ENCODE peak calls at places on chromosomes 6 and 20, in nine cellular contexts. One of them, this sample, is unnamed.

GRCh38 chr6:37812835-37813234 is 6.7 kb upstream of the ZFAND3 start:
- DNase-seq in mesendoderm: no peak
- DNase-seq in lower lobe of right lung: no peak
- DNase-seq in NT2/D1: no peak
- DNase-seq in neuronal stem cell: no peak
- DNase-seq in lung: no peak
- DNase-seq in left ventricle myocardium inferior: no peak
- DNase-seq in aorta: no peak
- DNase-seq in fibroblast of lung: no peak
- DNase-seq in this sample: no peak

GRCh38 chr6:15443119-15443518 is 197.2 kb downstream of the JARID2 start:
- DNase-seq in mesendoderm: no peak
- DNase-seq in lower lobe of right lung: no peak
- DNase-seq in NT2/D1: no peak
- DNase-seq in neuronal stem cell: no peak
- DNase-seq in lung: no peak
- DNase-seq in left ventricle myocardium inferior: no peak
- DNase-seq in aorta: no peak
- DNase-seq in fibroblast of lung: peak; percentile 92
- DNase-seq in this sample: no peak

GRCh38 chr20:24046905-24047304 is 58.3 kb upstream of the GGTLC1 start:
- DNase-seq in mesendoderm: no peak
- DNase-seq in lower lobe of right lung: no peak
- DNase-seq in NT2/D1: no peak
- DNase-seq in neuronal stem cell: no peak
- DNase-seq in lung: no peak
- DNase-seq in left ventricle myocardium inferior: no peak
- DNase-seq in aorta: no peak
- DNase-seq in fibroblast of lung: no peak
- DNase-seq in this sample: no peak

GRCh38 chr6:33847078-33847477 is 43.3 kb upstream of the MLN start:
- DNase-seq in mesendoderm: no peak
- DNase-seq in lower lobe of right lung: no peak
- DNase-seq in NT2/D1: no peak
- DNase-seq in neuronal stem cell: no peak
- DNase-seq in lung: no peak
- DNase-seq in left ventricle myocardium inferior: no peak
- DNase-seq in aorta: no peak
- DNase-seq in fibroblast of lung: no peak
- DNase-seq in this sample: no peak

GRCh38 chr6:28659250-28659566 is 133.5 kb downstream of the GPX5 start:
- DNase-seq in mesendoderm: no peak
- DNase-seq in lower lobe of right lung: no peak
- DNase-seq in NT2/D1: no peak
- DNase-seq in neuronal stem cell: no peak
- DNase-seq in lung: no peak
- DNase-seq in left ventricle myocardium inferior: no peak
- DNase-seq in aorta: no peak
- DNase-seq in fibroblast of lung: no peak
- DNase-seq in this sample: no peak

GRCh38 chr6:112189494-112189893 is 64.9 kb downstream of the LAMA4 start:
- DNase-seq in mesendoderm: no peak
- DNase-seq in lower lobe of right lung: no peak
- DNase-seq in NT2/D1: no peak
- DNase-seq in neuronal stem cell: no peak
- DNase-seq in lung: no peak
- DNase-seq in left ventricle myocardium inferior: no peak
- DNase-seq in aorta: no peak
- DNase-seq in fibroblast of lung: peak; percentile 50
- DNase-seq in this sample: no peak

GRCh38 chr20:36686944-36687343 is 40.9 kb upstream of the SLA2 start:
- DNase-seq in mesendoderm: no peak
- DNase-seq in lower lobe of right lung: no peak
- DNase-seq in NT2/D1: no peak
- DNase-seq in neuronal stem cell: no peak
- DNase-seq in lung: no peak
- DNase-seq in left ventricle myocardium inferior: no peak
- DNase-seq in aorta: no peak
- DNase-seq in fibroblast of lung: no peak
- DNase-seq in this sample: no peak

GRCh38 chr6:41182069-41183034 is 18.6 kb downstream of the TREML2 start:
- DNase-seq in mesendoderm: peak; percentile 83
- DNase-seq in lower lobe of right lung: no peak
- DNase-seq in NT2/D1: peak; percentile 40
- DNase-seq in neuronal stem cell: peak; percentile 24
- DNase-seq in lung: peak; percentile 65
- DNase-seq in left ventricle myocardium inferior: no peak
- DNase-seq in aorta: peak; percentile 61
- DNase-seq in fibroblast of lung: peak; percentile 51
- DNase-seq in this sample: peak; percentile 89

GRCh38 chr20:4563534-4563933 is 158.2 kb upstream of the PRND start:
- DNase-seq in mesendoderm: peak; percentile 61
- DNase-seq in lower lobe of right lung: no peak
- DNase-seq in NT2/D1: peak; percentile 13
- DNase-seq in neuronal stem cell: peak; percentile 27
- DNase-seq in lung: no peak
- DNase-seq in left ventricle myocardium inferior: no peak
- DNase-seq in aorta: peak; percentile 43
- DNase-seq in fibroblast of lung: peak; percentile 73
- DNase-seq in this sample: no peak

GRCh38 chr6:110491644-110492317 is 15.4 kb upstream of the SLC22A16 start:
- DNase-seq in mesendoderm: peak; percentile 33
- DNase-seq in lower lobe of right lung: no peak
- DNase-seq in NT2/D1: no peak
- DNase-seq in neuronal stem cell: no peak
- DNase-seq in lung: no peak
- DNase-seq in left ventricle myocardium inferior: no peak
- DNase-seq in aorta: no peak
- DNase-seq in fibroblast of lung: peak; percentile 73
- DNase-seq in this sample: no peak

GRCh38 chr6:74113901-74114300 is 417.9 kb downstream of the CD109 start:
- DNase-seq in mesendoderm: no peak
- DNase-seq in lower lobe of right lung: no peak
- DNase-seq in NT2/D1: no peak
- DNase-seq in neuronal stem cell: no peak
- DNase-seq in lung: no peak
- DNase-seq in left ventricle myocardium inferior: no peak
- DNase-seq in aorta: no peak
- DNase-seq in fibroblast of lung: no peak
- DNase-seq in this sample: no peak

DNA sequence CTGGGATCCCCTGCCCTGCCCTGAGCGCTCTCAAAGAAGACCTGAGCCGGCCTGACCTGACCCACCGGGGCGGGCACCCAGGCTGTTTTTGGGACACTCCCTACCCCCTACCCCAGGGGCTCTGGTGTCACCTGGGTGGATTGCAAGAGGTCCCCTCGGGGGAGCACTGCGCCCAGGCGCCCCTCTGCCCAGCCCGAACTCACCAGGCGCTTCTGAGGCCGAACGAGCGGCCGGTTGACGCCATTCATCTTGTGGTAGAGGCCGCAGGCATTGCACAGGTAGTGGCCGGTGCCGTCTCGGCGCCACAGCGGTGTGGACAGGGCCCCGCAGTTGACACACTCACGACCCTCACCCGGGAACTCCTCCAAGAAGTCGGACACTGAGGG is 2.6 kb downstream of the GATA5 start:
- DNase-seq in mesendoderm: no peak
- DNase-seq in lower lobe of right lung: no peak
- DNase-seq in NT2/D1: no peak
- DNase-seq in neuronal stem cell: no peak
- DNase-seq in lung: no peak
- DNase-seq in left ventricle myocardium inferior: no peak
- DNase-seq in aorta: no peak
- DNase-seq in fibroblast of lung: no peak
- DNase-seq in this sample: no peak
- H3K27me3 ChIP-seq in mesendoderm: peaks cover 18% of the 10 kb centered on the region
- H3K27me3 ChIP-seq in lower lobe of right lung: peaks cover 80% of the 10 kb centered on the region
- H3K27me3 ChIP-seq in NT2/D1: peaks cover 36% of the 10 kb centered on the region
- H3K27me3 ChIP-seq in neuronal stem cell: peaks cover 25% of the 10 kb centered on the region
- H3K27me3 ChIP-seq in lung: peaks cover 15% of the 10 kb centered on the region
- H3K27me3 ChIP-seq in left ventricle myocardium inferior: peaks cover 91% of the 10 kb centered on the region
- H3K27me3 ChIP-seq in aorta: no peaks in the 10 kb centered on the region
- H3K27me3 ChIP-seq in fibroblast of lung: peaks cover 18% of the 10 kb centered on the region
- H3K27me3 ChIP-seq in this sample: no peaks in the 10 kb centered on the region

DNA sequence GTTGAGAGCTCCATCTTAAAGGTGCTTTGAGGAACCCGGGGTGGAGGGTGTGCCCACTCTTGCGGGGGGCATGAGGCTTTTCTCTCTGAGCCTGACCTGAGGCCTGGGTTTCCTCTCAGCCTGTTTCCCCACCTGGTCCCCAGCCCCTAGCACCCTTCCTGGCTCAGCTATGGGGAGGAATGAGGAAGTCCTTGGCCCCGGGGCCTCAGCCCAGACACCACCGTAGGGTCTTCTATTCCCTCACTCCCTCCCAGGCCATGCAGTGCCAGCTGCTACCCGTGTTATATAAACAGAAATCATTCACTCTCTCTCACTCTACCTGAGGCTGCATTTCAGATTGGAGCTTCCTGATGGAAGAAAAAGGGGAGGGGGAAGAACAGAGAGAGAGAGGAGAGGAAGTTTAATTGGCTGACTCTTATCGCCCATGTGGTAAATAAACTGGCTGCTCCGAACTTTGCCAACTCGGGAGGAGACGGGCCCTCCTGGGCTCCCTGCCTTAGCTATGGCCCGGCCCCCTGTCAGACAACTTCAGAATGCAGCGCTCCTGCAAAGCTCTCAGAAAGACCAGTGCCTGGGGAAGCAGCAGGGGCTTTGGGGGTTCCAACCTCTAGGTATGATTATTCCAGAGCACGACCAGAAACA is 2.8 kb downstream of the CDH22 start:
- DNase-seq in mesendoderm: no peak
- DNase-seq in lower lobe of right lung: no peak
- DNase-seq in NT2/D1: no peak
- DNase-seq in neuronal stem cell: no peak
- DNase-seq in lung: no peak
- DNase-seq in left ventricle myocardium inferior: no peak
- DNase-seq in aorta: no peak
- DNase-seq in fibroblast of lung: no peak
- DNase-seq in this sample: no peak
- H3K27me3 ChIP-seq in mesendoderm: peaks cover 22% of the 10 kb centered on the region
- H3K27me3 ChIP-seq in lower lobe of right lung: peaks cover 79% of the 10 kb centered on the region
- H3K27me3 ChIP-seq in NT2/D1: peaks cover 54% of the 10 kb centered on the region
- H3K27me3 ChIP-seq in neuronal stem cell: peaks cover 21% of the 10 kb centered on the region
- H3K27me3 ChIP-seq in lung: peaks cover 4% of the 10 kb centered on the region
- H3K27me3 ChIP-seq in left ventricle myocardium inferior: peaks cover 100% of the 10 kb centered on the region
- H3K27me3 ChIP-seq in aorta: no peaks in the 10 kb centered on the region
- H3K27me3 ChIP-seq in fibroblast of lung: peaks cover 53% of the 10 kb centered on the region
- H3K27me3 ChIP-seq in this sample: no peaks in the 10 kb centered on the region

GRCh38 chr6:29723666-29724588 is 693 bp downstream of the HLA-F start:
- DNase-seq in mesendoderm: peak; percentile 44
- DNase-seq in lower lobe of right lung: peak; percentile 61
- DNase-seq in NT2/D1: no peak
- DNase-seq in neuronal stem cell: no peak
- DNase-seq in lung: peak; percentile 50
- DNase-seq in left ventricle myocardium inferior: peak; percentile 57
- DNase-seq in aorta: peak; percentile 68
- DNase-seq in fibroblast of lung: no peak
- DNase-seq in this sample: peak; percentile 53

GRCh38 chr6:29725981-29726380 is 2.7 kb downstream of the HLA-F start:
- DNase-seq in mesendoderm: no peak
- DNase-seq in lower lobe of right lung: no peak
- DNase-seq in NT2/D1: no peak
- DNase-seq in neuronal stem cell: no peak
- DNase-seq in lung: no peak
- DNase-seq in left ventricle myocardium inferior: no peak
- DNase-seq in aorta: no peak
- DNase-seq in fibroblast of lung: no peak
- DNase-seq in this sample: no peak

GRCh38 chr6:29726795-29727194 is 3.6 kb downstream of the HLA-F start:
- DNase-seq in mesendoderm: no peak
- DNase-seq in lower lobe of right lung: no peak
- DNase-seq in NT2/D1: no peak
- DNase-seq in neuronal stem cell: no peak
- DNase-seq in lung: no peak
- DNase-seq in left ventricle myocardium inferior: no peak
- DNase-seq in aorta: no peak
- DNase-seq in fibroblast of lung: no peak
- DNase-seq in this sample: no peak

GRCh38 chr6:29722773-29723665 is at the start of gene HLA-F:
- DNase-seq in mesendoderm: peak; percentile 75
- DNase-seq in lower lobe of right lung: peak; percentile 89
- DNase-seq in NT2/D1: peak; percentile 28
- DNase-seq in neuronal stem cell: peak; percentile 59
- DNase-seq in lung: peak; percentile 91
- DNase-seq in left ventricle myocardium inferior: peak; percentile 85
- DNase-seq in aorta: peak; percentile 92
- DNase-seq in fibroblast of lung: peak; percentile 59
- DNase-seq in this sample: peak; percentile 92

GRCh38 chr6:29724937-29725869 is 2.0 kb downstream of the HLA-F start:
- DNase-seq in mesendoderm: no peak
- DNase-seq in lower lobe of right lung: no peak
- DNase-seq in NT2/D1: no peak
- DNase-seq in neuronal stem cell: no peak
- DNase-seq in lung: no peak
- DNase-seq in left ventricle myocardium inferior: no peak
- DNase-seq in aorta: no peak
- DNase-seq in fibroblast of lung: no peak
- DNase-seq in this sample: no peak
- H3K27me3 ChIP-seq in mesendoderm: peaks cover 6% of the 10 kb centered on the region
- H3K27me3 ChIP-seq in lower lobe of right lung: no peaks in the 10 kb centered on the region
- H3K27me3 ChIP-seq in NT2/D1: peaks cover 27% of the 10 kb centered on the region
- H3K27me3 ChIP-seq in neuronal stem cell: peaks cover 8% of the 10 kb centered on the region
- H3K27me3 ChIP-seq in lung: no peaks in the 10 kb centered on the region
- H3K27me3 ChIP-seq in left ventricle myocardium inferior: no peaks in the 10 kb centered on the region
- H3K27me3 ChIP-seq in aorta: no peaks in the 10 kb centered on the region
- H3K27me3 ChIP-seq in fibroblast of lung: peaks cover 3% of the 10 kb centered on the region
- H3K27me3 ChIP-seq in this sample: no peaks in the 10 kb centered on the region

GRCh38 chr20:41345729-41346067 is 5.1 kb downstream of the LPIN3 start:
- DNase-seq in mesendoderm: no peak
- DNase-seq in lower lobe of right lung: no peak
- DNase-seq in NT2/D1: no peak
- DNase-seq in neuronal stem cell: no peak
- DNase-seq in lung: no peak
- DNase-seq in left ventricle myocardium inferior: no peak
- DNase-seq in aorta: peak; percentile 42
- DNase-seq in fibroblast of lung: no peak
- DNase-seq in this sample: no peak

GRCh38 chr20:41347523-41348429 is 7.2 kb downstream of the LPIN3 start:
- DNase-seq in mesendoderm: no peak
- DNase-seq in lower lobe of right lung: no peak
- DNase-seq in NT2/D1: no peak
- DNase-seq in neuronal stem cell: no peak
- DNase-seq in lung: no peak
- DNase-seq in left ventricle myocardium inferior: peak; percentile 52
- DNase-seq in aorta: peak; percentile 34
- DNase-seq in fibroblast of lung: peak; percentile 60
- DNase-seq in this sample: no peak

GRCh38 chr20:41349266-41349665 is 8.6 kb downstream of the LPIN3 start:
- DNase-seq in mesendoderm: no peak
- DNase-seq in lower lobe of right lung: no peak
- DNase-seq in NT2/D1: no peak
- DNase-seq in neuronal stem cell: no peak
- DNase-seq in lung: no peak
- DNase-seq in left ventricle myocardium inferior: no peak
- DNase-seq in aorta: no peak
- DNase-seq in fibroblast of lung: no peak
- DNase-seq in this sample: no peak

GRCh38 chr20:41349943-41350342 is 9.3 kb downstream of the LPIN3 start:
- DNase-seq in mesendoderm: no peak
- DNase-seq in lower lobe of right lung: no peak
- DNase-seq in NT2/D1: no peak
- DNase-seq in neuronal stem cell: no peak
- DNase-seq in lung: no peak
- DNase-seq in left ventricle myocardium inferior: no peak
- DNase-seq in aorta: no peak
- DNase-seq in fibroblast of lung: no peak
- DNase-seq in this sample: no peak

GRCh38 chr20:41348430-41349172 is 8.0 kb downstream of the LPIN3 start:
- DNase-seq in mesendoderm: no peak
- DNase-seq in lower lobe of right lung: no peak
- DNase-seq in NT2/D1: no peak
- DNase-seq in neuronal stem cell: no peak
- DNase-seq in lung: no peak
- DNase-seq in left ventricle myocardium inferior: no peak
- DNase-seq in aorta: no peak
- DNase-seq in fibroblast of lung: no peak
- DNase-seq in this sample: no peak
- H3K27me3 ChIP-seq in mesendoderm: no peaks in the 10 kb centered on the region
- H3K27me3 ChIP-seq in lower lobe of right lung: no peaks in the 10 kb centered on the region
- H3K27me3 ChIP-seq in NT2/D1: no peaks in the 10 kb centered on the region
- H3K27me3 ChIP-seq in neuronal stem cell: no peaks in the 10 kb centered on the region
- H3K27me3 ChIP-seq in lung: no peaks in the 10 kb centered on the region
- H3K27me3 ChIP-seq in left ventricle myocardium inferior: no peaks in the 10 kb centered on the region
- H3K27me3 ChIP-seq in aorta: no peaks in the 10 kb centered on the region
- H3K27me3 ChIP-seq in fibroblast of lung: no peaks in the 10 kb centered on the region
- H3K27me3 ChIP-seq in this sample: no peaks in the 10 kb centered on the region